ENCODE peak calls at places on chromosomes 13 and 19, in ten cellular contexts. K is IMR-90, C is lung, Z is left lung, B is AG04450, X is astrocyte of the spinal cord, Y is osteoblast, V is mucosa of descending colon, O is upper lobe of right lung, L is WERI-Rb-1. G is an unnamed sample.

GRCh38 chr19:4744451-4745170 is 21.0 kb upstream of the DPP9 start:
- DNase-seq in B (peak; percentile 73), X (peak; percentile 69), Z (peak; percentile 50), C (no peak), K (peak; percentile 95), Y (peak; percentile 98), O (no peak), L (no peak), V (no peak), G (no peak)

GRCh38 chr19:50171752-50172151 is 8.7 kb upstream of the IZUMO2 start:
- DNase-seq in X (no peak), C (no peak), B (no peak), V (no peak), K (no peak), Z (no peak), Y (no peak), L (no peak), O (no peak), G (no peak)

GRCh38 chr13:20401958-20402856 is 123.5 kb downstream of the CRYL1 start:
- DNase-seq in K (peak; percentile 59), O (no peak), V (no peak), B (no peak), X (peak; percentile 20), Z (no peak), L (no peak), Y (peak; percentile 86), C (no peak), G (no peak)

GRCh38 chr13:24891476-24892108 is 127.6 kb downstream of the RNF17 start:
- DNase-seq in V (no peak), C (no peak), K (no peak), O (no peak), L (no peak), X (no peak), Z (no peak), B (no peak), Y (no peak), G (no peak)

GRCh38 chr13:37058801-37059135 is 720 bp downstream of the SUPT20H start:
- DNase-seq in O (no peak), K (no peak), C (no peak), Z (no peak), V (no peak), Y (peak; percentile 48), X (no peak), B (no peak), L (peak; percentile 6), G (no peak)

GRCh38 chr13:80339841-80340642 is 884 bp downstream of the SPRY2 start:
- DNase-seq in K (peak; percentile 42), O (peak; percentile 79), X (peak; percentile 37), V (peak; percentile 74), Y (peak; percentile 79), Z (peak; percentile 59), C (peak; percentile 46), L (peak; percentile 20), B (no peak), G (peak; percentile 40)

GRCh38 chr19:39170398-39171231 is 26.1 kb upstream of the NCCRP1 start:
- DNase-seq in Y (peak; percentile 85), O (no peak), B (no peak), C (no peak), Z (no peak), K (no peak), X (no peak), V (no peak), L (no peak), G (no peak)

GRCh38 chr19:52722062-52723005 is 12.5 kb downstream of the ZNF611 start:
- DNase-seq in Z (no peak), Y (peak; percentile 96), L (no peak), B (peak; percentile 78), V (no peak), O (no peak), C (no peak), K (peak; percentile 93), X (peak; percentile 60), G (no peak)

GRCh38 chr13:23321534-23322241 is 111.8 kb downstream of the SACS start:
- DNase-seq in L (no peak), K (peak; percentile 94), O (no peak), C (no peak), Z (peak; percentile 51), V (no peak), Y (peak; percentile 88), X (peak; percentile 94), B (peak; percentile 67), G (no peak)

GRCh38 chr19:15283141-15283885 is 49.0 kb downstream of the BRD4 start:
- DNase-seq in V (no peak), O (no peak), L (no peak), K (peak; percentile 59), Y (no peak), X (peak; percentile 72), C (no peak), Z (no peak), B (peak; percentile 33), G (no peak)

GRCh38 chr19:34985249-34986022 is 14.7 kb upstream of the GRAMD1A start:
- DNase-seq in O (no peak), B (no peak), C (peak; percentile 54), V (no peak), L (peak; percentile 57), Z (peak; percentile 61), Y (peak; percentile 62), K (peak; percentile 24), X (no peak), G (no peak)

GRCh38 chr13:112351825-112352224 is 24.3 kb upstream of the SPACA7 start:
- DNase-seq in C (no peak), Z (no peak), V (no peak), X (no peak), O (no peak), Y (no peak), B (no peak), L (no peak), K (no peak), G (no peak)

GRCh38 chr13:95201814-95202521 is 99.3 kb downstream of the ABCC4 start:
- DNase-seq in L (no peak), K (peak; percentile 50), B (no peak), Z (no peak), Y (no peak), V (no peak), O (no peak), X (no peak), C (no peak), G (no peak)

GRCh38 chr13:94369862-94370491 is 109.5 kb downstream of the DCT start:
- DNase-seq in V (no peak), O (no peak), C (no peak), L (no peak), B (peak; percentile 51), X (no peak), Z (no peak), K (peak; percentile 56), Y (peak; percentile 35), G (no peak)

GRCh38 chr19:15680478-15680877 is 7.6 kb downstream of the CYP4F12 start:
- DNase-seq in V (no peak), L (no peak), O (no peak), X (no peak), B (no peak), C (no peak), Y (no peak), Z (no peak), K (no peak), G (no peak)

GRCh38 chr19:57245959-57246358 is 5.5 kb downstream of the ZNF805 start:
- DNase-seq in X (no peak), Y (no peak), V (no peak), Z (no peak), B (no peak), L (no peak), O (no peak), K (no peak), C (no peak), G (no peak)

GRCh38 chr13:45807520-45808099 is 43.9 kb downstream of the SIAH3 start:
- DNase-seq in X (peak; percentile 57), Y (no peak), O (no peak), V (no peak), C (no peak), Z (no peak), L (peak; percentile 58), K (peak; percentile 17), B (no peak), G (no peak)

GRCh38 chr13:28138012-28138755 is at the start of gene PAN3:
- DNase-seq in L (peak; percentile 97), B (peak; percentile 74), C (peak; percentile 91), V (peak; percentile 97), X (peak; percentile 95), O (peak; percentile 97), K (peak; percentile 89), Z (peak; percentile 94), Y (peak; percentile 97), G (peak; percentile 90)
- TF ChIP-seq CTCF in L (peak; percentile 19), B (peak; percentile 3), C (no peak), V (no peak), X (no peak), O (peak; percentile 27), K (peak; percentile 21), Z (no peak), Y (no peak), G (peak; percentile 30)

GRCh38 chr13:109500146-109500773 is 286.1 kb downstream of the IRS2 start:
- DNase-seq in O (no peak), Z (no peak), B (no peak), V (no peak), L (peak; percentile 84), Y (peak; percentile 46), C (no peak), K (peak; percentile 11), X (no peak), G (no peak)
- TF ChIP-seq CTCF in O (no peak), Z (no peak), B (peak; percentile 35), V (no peak), L (peak; percentile 69), Y (no peak), C (no peak), K (peak; percentile 4), X (peak; percentile 23), G (no peak)

GRCh38 chr13:113726961-113727411 is 32.0 kb upstream of the TMEM255B start:
- DNase-seq in O (peak; percentile 62), B (no peak), L (peak; percentile 50), Y (no peak), X (peak; percentile 50), V (peak; percentile 64), C (no peak), K (peak; percentile 31), Z (no peak), G (no peak)
- TF ChIP-seq CTCF in O (no peak), B (no peak), L (peak; percentile 39), Y (no peak), X (peak; percentile 13), V (no peak), C (no peak), K (no peak), Z (no peak), G (no peak)

GRCh38 chr19:536031-536880 is 4.7 kb downstream of the CDC34 start:
- DNase-seq in Z (no peak), C (no peak), V (peak; percentile 50), X (no peak), L (no peak), B (no peak), O (no peak), K (no peak), Y (no peak), G (no peak)

GRCh38 chr19:536881-537404 is 5.4 kb downstream of the CDC34 start:
- DNase-seq in O (no peak), C (no peak), Z (no peak), V (no peak), L (no peak), Y (no peak), X (no peak), K (no peak), B (no peak), G (no peak)

GRCh38 chr19:534088-534487 is 2.5 kb downstream of the CDC34 start:
- DNase-seq in K (no peak), Z (no peak), C (no peak), Y (no peak), O (no peak), L (no peak), V (no peak), B (no peak), X (no peak), G (no peak)

GRCh38 chr19:533485-534058 is 2.0 kb downstream of the CDC34 start:
- DNase-seq in Z (no peak), K (no peak), X (no peak), C (no peak), B (no peak), Y (no peak), O (no peak), L (peak; percentile 75), V (no peak), G (no peak)

GRCh38 chr19:535017-535835 is 3.7 kb downstream of the CDC34 start:
- DNase-seq in C (no peak), X (no peak), O (no peak), V (peak; percentile 53), B (no peak), K (no peak), Z (no peak), Y (peak; percentile 94), L (no peak), G (no peak)
- TF ChIP-seq CTCF in C (no peak), X (no peak), O (no peak), V (no peak), B (no peak), K (peak; percentile 13), Z (no peak), Y (no peak), L (no peak), G (no peak)

G was measured in natural killer cell.